ENCODE peak calls at places on chromosomes 4 and X, in ten cellular contexts. One of them, this sample, is unnamed.
A peak's percentile ranks its signal among the peaks of the same experiment; 100 is the strongest.

GRCh38 chrX:65690057-65690855 is 22.8 kb downstream of the MSN start:
- DNase-seq in stimulated activated naive CD8-positive, alpha-beta T cell treated with anti-CD3 and anti-CD28 coated beads, Interleukin-15, Interleukin-2, amounts not matched to agents 100 U/mL and 50 U/mL, for 24 hours: no peak
- DNase-seq in GM13977: no peak
- DNase-seq in fibroblast of lung: peak; percentile 53
- DNase-seq in cardiac fibroblast: peak; percentile 46
- DNase-seq in fibroblast of pulmonary artery: peak; percentile 57
- DNase-seq in posterior cingulate gyrus: no peak
- DNase-seq in OCI-LY7: no peak
- DNase-seq in activated CD4-positive, alpha-beta T cell treated with anti-CD3 and anti-CD28 coated beads, Interleukin-2, amount 10 ng/mL, durations not matched to agents 7 days and 5 days: no peak
- DNase-seq in stromal cell of bone marrow: no peak
- DNase-seq in this sample: peak; percentile 3

GRCh38 chr4:127555106-127555505 is 77.7 kb upstream of the INTU start:
- DNase-seq in stimulated activated naive CD8-positive, alpha-beta T cell treated with anti-CD3 and anti-CD28 coated beads, Interleukin-15, Interleukin-2, amounts not matched to agents 100 U/mL and 50 U/mL, for 24 hours: no peak
- DNase-seq in GM13977: no peak
- DNase-seq in fibroblast of lung: no peak
- DNase-seq in cardiac fibroblast: no peak
- DNase-seq in fibroblast of pulmonary artery: no peak
- DNase-seq in posterior cingulate gyrus: no peak
- DNase-seq in OCI-LY7: no peak
- DNase-seq in activated CD4-positive, alpha-beta T cell treated with anti-CD3 and anti-CD28 coated beads, Interleukin-2, amount 10 ng/mL, durations not matched to agents 7 days and 5 days: no peak
- DNase-seq in stromal cell of bone marrow: no peak
- DNase-seq in this sample: no peak

GRCh38 chr4:107261241-107261874 is 225.2 kb upstream of the DKK2 start:
- DNase-seq in stimulated activated naive CD8-positive, alpha-beta T cell treated with anti-CD3 and anti-CD28 coated beads, Interleukin-15, Interleukin-2, amounts not matched to agents 100 U/mL and 50 U/mL, for 24 hours: no peak
- DNase-seq in GM13977: no peak
- DNase-seq in fibroblast of lung: no peak
- DNase-seq in cardiac fibroblast: no peak
- DNase-seq in fibroblast of pulmonary artery: peak; percentile 18
- DNase-seq in posterior cingulate gyrus: no peak
- DNase-seq in OCI-LY7: no peak
- DNase-seq in activated CD4-positive, alpha-beta T cell treated with anti-CD3 and anti-CD28 coated beads, Interleukin-2, amount 10 ng/mL, durations not matched to agents 7 days and 5 days: no peak
- DNase-seq in stromal cell of bone marrow: no peak
- DNase-seq in this sample: no peak

GRCh38 chrX:101164766-101165590 is 54.6 kb upstream of the DRP2 start:
- DNase-seq in stimulated activated naive CD8-positive, alpha-beta T cell treated with anti-CD3 and anti-CD28 coated beads, Interleukin-15, Interleukin-2, amounts not matched to agents 100 U/mL and 50 U/mL, for 24 hours: no peak
- DNase-seq in GM13977: no peak
- DNase-seq in fibroblast of lung: peak; percentile 64
- DNase-seq in cardiac fibroblast: peak; percentile 47
- DNase-seq in fibroblast of pulmonary artery: peak; percentile 31
- DNase-seq in posterior cingulate gyrus: no peak
- DNase-seq in OCI-LY7: no peak
- DNase-seq in activated CD4-positive, alpha-beta T cell treated with anti-CD3 and anti-CD28 coated beads, Interleukin-2, amount 10 ng/mL, durations not matched to agents 7 days and 5 days: no peak
- DNase-seq in stromal cell of bone marrow: no peak
- DNase-seq in this sample: no peak

GRCh38 chrX:10847333-10847732 is 226.9 kb upstream of the MID1 start:
- DNase-seq in stimulated activated naive CD8-positive, alpha-beta T cell treated with anti-CD3 and anti-CD28 coated beads, Interleukin-15, Interleukin-2, amounts not matched to agents 100 U/mL and 50 U/mL, for 24 hours: no peak
- DNase-seq in GM13977: no peak
- DNase-seq in fibroblast of lung: peak; percentile 24
- DNase-seq in cardiac fibroblast: no peak
- DNase-seq in fibroblast of pulmonary artery: no peak
- DNase-seq in posterior cingulate gyrus: no peak
- DNase-seq in OCI-LY7: no peak
- DNase-seq in activated CD4-positive, alpha-beta T cell treated with anti-CD3 and anti-CD28 coated beads, Interleukin-2, amount 10 ng/mL, durations not matched to agents 7 days and 5 days: no peak
- DNase-seq in stromal cell of bone marrow: no peak
- DNase-seq in this sample: no peak

GRCh38 chrX:50712777-50713176 is 101.2 kb downstream of the SHROOM4 start:
- DNase-seq in stimulated activated naive CD8-positive, alpha-beta T cell treated with anti-CD3 and anti-CD28 coated beads, Interleukin-15, Interleukin-2, amounts not matched to agents 100 U/mL and 50 U/mL, for 24 hours: no peak
- DNase-seq in GM13977: no peak
- DNase-seq in fibroblast of lung: no peak
- DNase-seq in cardiac fibroblast: no peak
- DNase-seq in fibroblast of pulmonary artery: no peak
- DNase-seq in posterior cingulate gyrus: no peak
- DNase-seq in OCI-LY7: no peak
- DNase-seq in activated CD4-positive, alpha-beta T cell treated with anti-CD3 and anti-CD28 coated beads, Interleukin-2, amount 10 ng/mL, durations not matched to agents 7 days and 5 days: no peak
- DNase-seq in stromal cell of bone marrow: no peak
- DNase-seq in this sample: no peak

GRCh38 chr4:1792832-1793495 is at the start of gene FGFR3:
- DNase-seq in stimulated activated naive CD8-positive, alpha-beta T cell treated with anti-CD3 and anti-CD28 coated beads, Interleukin-15, Interleukin-2, amounts not matched to agents 100 U/mL and 50 U/mL, for 24 hours: peak; percentile 55
- DNase-seq in GM13977: peak; percentile 97
- DNase-seq in fibroblast of lung: no peak
- DNase-seq in cardiac fibroblast: peak; percentile 26
- DNase-seq in fibroblast of pulmonary artery: peak; percentile 11
- DNase-seq in posterior cingulate gyrus: no peak
- DNase-seq in OCI-LY7: no peak
- DNase-seq in activated CD4-positive, alpha-beta T cell treated with anti-CD3 and anti-CD28 coated beads, Interleukin-2, amount 10 ng/mL, durations not matched to agents 7 days and 5 days: peak; percentile 20
- DNase-seq in stromal cell of bone marrow: no peak
- DNase-seq in this sample: no peak

GRCh38 chr4:9867746-9868425 is 86.5 kb downstream of the DRD5 start:
- DNase-seq in stimulated activated naive CD8-positive, alpha-beta T cell treated with anti-CD3 and anti-CD28 coated beads, Interleukin-15, Interleukin-2, amounts not matched to agents 100 U/mL and 50 U/mL, for 24 hours: no peak
- DNase-seq in GM13977: no peak
- DNase-seq in fibroblast of lung: no peak
- DNase-seq in cardiac fibroblast: no peak
- DNase-seq in fibroblast of pulmonary artery: no peak
- DNase-seq in posterior cingulate gyrus: no peak
- DNase-seq in OCI-LY7: no peak
- DNase-seq in activated CD4-positive, alpha-beta T cell treated with anti-CD3 and anti-CD28 coated beads, Interleukin-2, amount 10 ng/mL, durations not matched to agents 7 days and 5 days: no peak
- DNase-seq in stromal cell of bone marrow: no peak
- DNase-seq in this sample: no peak

GRCh38 chr4:3442959-3443749 is 1.4 kb downstream of the HGFAC start:
- DNase-seq in stimulated activated naive CD8-positive, alpha-beta T cell treated with anti-CD3 and anti-CD28 coated beads, Interleukin-15, Interleukin-2, amounts not matched to agents 100 U/mL and 50 U/mL, for 24 hours: peak; percentile 80
- DNase-seq in GM13977: peak; percentile 96
- DNase-seq in fibroblast of lung: peak; percentile 14
- DNase-seq in cardiac fibroblast: peak; percentile 44
- DNase-seq in fibroblast of pulmonary artery: peak; percentile 30
- DNase-seq in posterior cingulate gyrus: peak; percentile 39
- DNase-seq in OCI-LY7: peak; percentile 70
- DNase-seq in activated CD4-positive, alpha-beta T cell treated with anti-CD3 and anti-CD28 coated beads, Interleukin-2, amount 10 ng/mL, durations not matched to agents 7 days and 5 days: peak; percentile 62
- DNase-seq in stromal cell of bone marrow: no peak
- DNase-seq in this sample: no peak

GRCh38 chr4:154928640-154929257 is 147.7 kb downstream of the RBM46 start:
- DNase-seq in stimulated activated naive CD8-positive, alpha-beta T cell treated with anti-CD3 and anti-CD28 coated beads, Interleukin-15, Interleukin-2, amounts not matched to agents 100 U/mL and 50 U/mL, for 24 hours: no peak
- DNase-seq in GM13977: no peak
- DNase-seq in fibroblast of lung: peak; percentile 72
- DNase-seq in cardiac fibroblast: peak; percentile 72
- DNase-seq in fibroblast of pulmonary artery: peak; percentile 71
- DNase-seq in posterior cingulate gyrus: no peak
- DNase-seq in OCI-LY7: no peak
- DNase-seq in activated CD4-positive, alpha-beta T cell treated with anti-CD3 and anti-CD28 coated beads, Interleukin-2, amount 10 ng/mL, durations not matched to agents 7 days and 5 days: no peak
- DNase-seq in stromal cell of bone marrow: peak; percentile 47
- DNase-seq in this sample: no peak

GRCh38 chr4:4843651-4844291 is 15.7 kb upstream of the MSX1 start:
- DNase-seq in stimulated activated naive CD8-positive, alpha-beta T cell treated with anti-CD3 and anti-CD28 coated beads, Interleukin-15, Interleukin-2, amounts not matched to agents 100 U/mL and 50 U/mL, for 24 hours: no peak
- DNase-seq in GM13977: no peak
- DNase-seq in fibroblast of lung: no peak
- DNase-seq in cardiac fibroblast: no peak
- DNase-seq in fibroblast of pulmonary artery: no peak
- DNase-seq in posterior cingulate gyrus: peak; percentile 39
- DNase-seq in OCI-LY7: no peak
- DNase-seq in activated CD4-positive, alpha-beta T cell treated with anti-CD3 and anti-CD28 coated beads, Interleukin-2, amount 10 ng/mL, durations not matched to agents 7 days and 5 days: no peak
- DNase-seq in stromal cell of bone marrow: no peak
- DNase-seq in this sample: no peak

GRCh38 chr4:3866813-3867129 is 100.6 kb downstream of the ADRA2C start:
- DNase-seq in stimulated activated naive CD8-positive, alpha-beta T cell treated with anti-CD3 and anti-CD28 coated beads, Interleukin-15, Interleukin-2, amounts not matched to agents 100 U/mL and 50 U/mL, for 24 hours: no peak
- DNase-seq in GM13977: no peak
- DNase-seq in fibroblast of lung: no peak
- DNase-seq in cardiac fibroblast: no peak
- DNase-seq in fibroblast of pulmonary artery: no peak
- DNase-seq in posterior cingulate gyrus: no peak
- DNase-seq in OCI-LY7: no peak
- DNase-seq in activated CD4-positive, alpha-beta T cell treated with anti-CD3 and anti-CD28 coated beads, Interleukin-2, amount 10 ng/mL, durations not matched to agents 7 days and 5 days: no peak
- DNase-seq in stromal cell of bone marrow: no peak
- DNase-seq in this sample: no peak

GRCh38 chr4:137768196-137768595 is 235.9 kb upstream of the PCDH18 start:
- DNase-seq in stimulated activated naive CD8-positive, alpha-beta T cell treated with anti-CD3 and anti-CD28 coated beads, Interleukin-15, Interleukin-2, amounts not matched to agents 100 U/mL and 50 U/mL, for 24 hours: no peak
- DNase-seq in GM13977: no peak
- DNase-seq in fibroblast of lung: peak; percentile 24
- DNase-seq in cardiac fibroblast: peak; percentile 10
- DNase-seq in fibroblast of pulmonary artery: peak; percentile 23
- DNase-seq in posterior cingulate gyrus: no peak
- DNase-seq in OCI-LY7: no peak
- DNase-seq in activated CD4-positive, alpha-beta T cell treated with anti-CD3 and anti-CD28 coated beads, Interleukin-2, amount 10 ng/mL, durations not matched to agents 7 days and 5 days: no peak
- DNase-seq in stromal cell of bone marrow: no peak
- DNase-seq in this sample: no peak

GRCh38 chr4:100929135-100929534 is 411.3 kb upstream of the EMCN start:
- DNase-seq in stimulated activated naive CD8-positive, alpha-beta T cell treated with anti-CD3 and anti-CD28 coated beads, Interleukin-15, Interleukin-2, amounts not matched to agents 100 U/mL and 50 U/mL, for 24 hours: no peak
- DNase-seq in GM13977: no peak
- DNase-seq in fibroblast of lung: no peak
- DNase-seq in cardiac fibroblast: no peak
- DNase-seq in fibroblast of pulmonary artery: no peak
- DNase-seq in posterior cingulate gyrus: no peak
- DNase-seq in OCI-LY7: no peak
- DNase-seq in activated CD4-positive, alpha-beta T cell treated with anti-CD3 and anti-CD28 coated beads, Interleukin-2, amount 10 ng/mL, durations not matched to agents 7 days and 5 days: no peak
- DNase-seq in stromal cell of bone marrow: no peak
- DNase-seq in this sample: no peak

GRCh38 chr4:15575951-15576350 is 79.2 kb downstream of the FBXL5 start:
- DNase-seq in stimulated activated naive CD8-positive, alpha-beta T cell treated with anti-CD3 and anti-CD28 coated beads, Interleukin-15, Interleukin-2, amounts not matched to agents 100 U/mL and 50 U/mL, for 24 hours: no peak
- DNase-seq in GM13977: no peak
- DNase-seq in fibroblast of lung: no peak
- DNase-seq in cardiac fibroblast: no peak
- DNase-seq in fibroblast of pulmonary artery: no peak
- DNase-seq in posterior cingulate gyrus: no peak
- DNase-seq in OCI-LY7: no peak
- DNase-seq in activated CD4-positive, alpha-beta T cell treated with anti-CD3 and anti-CD28 coated beads, Interleukin-2, amount 10 ng/mL, durations not matched to agents 7 days and 5 days: no peak
- DNase-seq in stromal cell of bone marrow: no peak
- DNase-seq in this sample: no peak

GRCh38 chrX:13647709-13648212 is 5.2 kb upstream of the TCEANC start:
- DNase-seq in stimulated activated naive CD8-positive, alpha-beta T cell treated with anti-CD3 and anti-CD28 coated beads, Interleukin-15, Interleukin-2, amounts not matched to agents 100 U/mL and 50 U/mL, for 24 hours: peak; percentile 51
- DNase-seq in GM13977: no peak
- DNase-seq in fibroblast of lung: peak; percentile 91
- DNase-seq in cardiac fibroblast: peak; percentile 64
- DNase-seq in fibroblast of pulmonary artery: peak; percentile 87
- DNase-seq in posterior cingulate gyrus: no peak
- DNase-seq in OCI-LY7: no peak
- DNase-seq in activated CD4-positive, alpha-beta T cell treated with anti-CD3 and anti-CD28 coated beads, Interleukin-2, amount 10 ng/mL, durations not matched to agents 7 days and 5 days: peak; percentile 10
- DNase-seq in stromal cell of bone marrow: no peak
- DNase-seq in this sample: no peak

GRCh38 chr4:136056748-136057147 is 1475.5 kb downstream of the PCDH18 start:
- DNase-seq in stimulated activated naive CD8-positive, alpha-beta T cell treated with anti-CD3 and anti-CD28 coated beads, Interleukin-15, Interleukin-2, amounts not matched to agents 100 U/mL and 50 U/mL, for 24 hours: no peak
- DNase-seq in GM13977: no peak
- DNase-seq in fibroblast of lung: no peak
- DNase-seq in cardiac fibroblast: no peak
- DNase-seq in fibroblast of pulmonary artery: no peak
- DNase-seq in posterior cingulate gyrus: no peak
- DNase-seq in OCI-LY7: no peak
- DNase-seq in activated CD4-positive, alpha-beta T cell treated with anti-CD3 and anti-CD28 coated beads, Interleukin-2, amount 10 ng/mL, durations not matched to agents 7 days and 5 days: no peak
- DNase-seq in stromal cell of bone marrow: no peak
- DNase-seq in this sample: no peak

GRCh38 chr4:88078592-88078991 is 71.2 kb downstream of the PKD2 start:
- DNase-seq in stimulated activated naive CD8-positive, alpha-beta T cell treated with anti-CD3 and anti-CD28 coated beads, Interleukin-15, Interleukin-2, amounts not matched to agents 100 U/mL and 50 U/mL, for 24 hours: no peak
- DNase-seq in GM13977: no peak
- DNase-seq in fibroblast of lung: no peak
- DNase-seq in cardiac fibroblast: no peak
- DNase-seq in fibroblast of pulmonary artery: no peak
- DNase-seq in posterior cingulate gyrus: no peak
- DNase-seq in OCI-LY7: no peak
- DNase-seq in activated CD4-positive, alpha-beta T cell treated with anti-CD3 and anti-CD28 coated beads, Interleukin-2, amount 10 ng/mL, durations not matched to agents 7 days and 5 days: no peak
- DNase-seq in stromal cell of bone marrow: no peak
- DNase-seq in this sample: no peak

GRCh38 chr4:189302719-189303118 is 638.0 kb upstream of the FRG1 start:
- DNase-seq in stimulated activated naive CD8-positive, alpha-beta T cell treated with anti-CD3 and anti-CD28 coated beads, Interleukin-15, Interleukin-2, amounts not matched to agents 100 U/mL and 50 U/mL, for 24 hours: no peak
- DNase-seq in GM13977: no peak
- DNase-seq in fibroblast of lung: no peak
- DNase-seq in cardiac fibroblast: no peak
- DNase-seq in fibroblast of pulmonary artery: no peak
- DNase-seq in posterior cingulate gyrus: no peak
- DNase-seq in OCI-LY7: no peak
- DNase-seq in activated CD4-positive, alpha-beta T cell treated with anti-CD3 and anti-CD28 coated beads, Interleukin-2, amount 10 ng/mL, durations not matched to agents 7 days and 5 days: no peak
- DNase-seq in stromal cell of bone marrow: no peak
- DNase-seq in this sample: no peak

GRCh38 chr4:83821493-83821892 is 285.6 kb downstream of the GPAT3 start:
- DNase-seq in stimulated activated naive CD8-positive, alpha-beta T cell treated with anti-CD3 and anti-CD28 coated beads, Interleukin-15, Interleukin-2, amounts not matched to agents 100 U/mL and 50 U/mL, for 24 hours: no peak
- DNase-seq in GM13977: no peak
- DNase-seq in fibroblast of lung: no peak
- DNase-seq in cardiac fibroblast: no peak
- DNase-seq in fibroblast of pulmonary artery: no peak
- DNase-seq in posterior cingulate gyrus: no peak
- DNase-seq in OCI-LY7: no peak
- DNase-seq in activated CD4-positive, alpha-beta T cell treated with anti-CD3 and anti-CD28 coated beads, Interleukin-2, amount 10 ng/mL, durations not matched to agents 7 days and 5 days: no peak
- DNase-seq in stromal cell of bone marrow: no peak
- DNase-seq in this sample: no peak

GRCh38 chrX:103918050-103918449 is 44.4 kb upstream of the TMSB15B start:
- DNase-seq in stimulated activated naive CD8-positive, alpha-beta T cell treated with anti-CD3 and anti-CD28 coated beads, Interleukin-15, Interleukin-2, amounts not matched to agents 100 U/mL and 50 U/mL, for 24 hours: peak; percentile 56
- DNase-seq in GM13977: peak; percentile 66
- DNase-seq in fibroblast of lung: peak; percentile 59
- DNase-seq in cardiac fibroblast: peak; percentile 72
- DNase-seq in fibroblast of pulmonary artery: peak; percentile 68
- DNase-seq in posterior cingulate gyrus: peak; percentile 36
- DNase-seq in OCI-LY7: peak; percentile 72
- DNase-seq in activated CD4-positive, alpha-beta T cell treated with anti-CD3 and anti-CD28 coated beads, Interleukin-2, amount 10 ng/mL, durations not matched to agents 7 days and 5 days: peak; percentile 51
- DNase-seq in stromal cell of bone marrow: peak; percentile 28
- DNase-seq in this sample: peak; percentile 10